ENCODE peak calls at places on chromosomes 11 and 22, in five cellular contexts. One of them, this sample, is unnamed.

GRCh38 chr22:43188829-43189545 is 2.1 kb upstream of the TTLL12 start:
- DNase-seq in gastrocnemius medialis: no peak
- DNase-seq in BJ: no peak
- DNase-seq in fibroblast of villous mesenchyme: no peak
- DNase-seq in bronchial epithelial cell: no peak
- DNase-seq in this sample: no peak

GRCh38 chr22:20128902-20129746 is 2.5 kb upstream of the ZDHHC8 start:
- DNase-seq in fibroblast of villous mesenchyme: peak
- DNase-seq in gastrocnemius medialis: peak
- DNase-seq in bronchial epithelial cell: peak
- DNase-seq in BJ: no peak
- DNase-seq in this sample: no peak

GRCh38 chr11:88629496-88629895 is 292.0 kb upstream of the CTSC start:
- DNase-seq in gastrocnemius medialis: no peak
- DNase-seq in BJ: no peak
- DNase-seq in fibroblast of villous mesenchyme: no peak
- DNase-seq in bronchial epithelial cell: peak
- DNase-seq in this sample: no peak

GRCh38 chr11:10885703-10886363 is 28.0 kb upstream of the ZBED5 start:
- DNase-seq in bronchial epithelial cell: no peak
- DNase-seq in gastrocnemius medialis: no peak
- DNase-seq in BJ: no peak
- DNase-seq in fibroblast of villous mesenchyme: peak
- DNase-seq in this sample: peak

GRCh38 chr22:48737461-48738203 is 1090.0 kb downstream of the BRD1 start:
- DNase-seq in BJ: no peak
- DNase-seq in fibroblast of villous mesenchyme: no peak
- DNase-seq in bronchial epithelial cell: no peak
- DNase-seq in gastrocnemius medialis: no peak
- DNase-seq in this sample: no peak

GRCh38 chr11:112049777-112050176 is 24.0 kb downstream of the PIH1D2 start:
- DNase-seq in fibroblast of villous mesenchyme: no peak
- DNase-seq in bronchial epithelial cell: no peak
- DNase-seq in BJ: no peak
- DNase-seq in gastrocnemius medialis: no peak
- DNase-seq in this sample: no peak

GRCh38 chr11:29119116-29119515 is 897.7 kb downstream of the KCNA4 start:
- DNase-seq in gastrocnemius medialis: no peak
- DNase-seq in bronchial epithelial cell: peak
- DNase-seq in BJ: no peak
- DNase-seq in fibroblast of villous mesenchyme: peak
- DNase-seq in this sample: peak

GRCh38 chr11:122756417-122756816 is 81.9 kb upstream of the CRTAM start:
- DNase-seq in bronchial epithelial cell: no peak
- DNase-seq in fibroblast of villous mesenchyme: no peak
- DNase-seq in gastrocnemius medialis: peak
- DNase-seq in BJ: no peak
- DNase-seq in this sample: no peak

GRCh38 chr11:1263036-1263435 is 40.2 kb downstream of the MUC5B start:
- DNase-seq in gastrocnemius medialis: no peak
- DNase-seq in BJ: no peak
- DNase-seq in fibroblast of villous mesenchyme: no peak
- DNase-seq in bronchial epithelial cell: peak
- DNase-seq in this sample: no peak

GRCh38 chr11:126317681-126318641 is 14.1 kb downstream of the DCPS start:
- DNase-seq in BJ: no peak
- DNase-seq in bronchial epithelial cell: peak
- DNase-seq in gastrocnemius medialis: peak
- DNase-seq in fibroblast of villous mesenchyme: peak
- DNase-seq in this sample: peak

GRCh38 chr11:17257200-17257599 is 19.3 kb upstream of the NUCB2 start:
- DNase-seq in bronchial epithelial cell: peak
- DNase-seq in gastrocnemius medialis: no peak
- DNase-seq in fibroblast of villous mesenchyme: peak
- DNase-seq in BJ: no peak
- DNase-seq in this sample: peak

GRCh38 chr22:26642465-26643367 is 14.7 kb upstream of the MIAT start:
- DNase-seq in BJ: no peak
- DNase-seq in fibroblast of villous mesenchyme: no peak
- DNase-seq in bronchial epithelial cell: no peak
- DNase-seq in gastrocnemius medialis: no peak
- DNase-seq in this sample: peak

GRCh38 chr11:14042686-14043440 is 80.3 kb downstream of the SPON1 start:
- DNase-seq in BJ: no peak
- DNase-seq in fibroblast of villous mesenchyme: no peak
- DNase-seq in gastrocnemius medialis: no peak
- DNase-seq in bronchial epithelial cell: no peak
- DNase-seq in this sample: no peak

GRCh38 chr11:8766993-8767374 is 84.4 kb downstream of the RPL27A start:
- DNase-seq in bronchial epithelial cell: no peak
- DNase-seq in fibroblast of villous mesenchyme: no peak
- DNase-seq in gastrocnemius medialis: no peak
- DNase-seq in BJ: no peak
- DNase-seq in this sample: no peak

GRCh38 chr11:19320764-19321163 is 80.0 kb upstream of the E2F8 start:
- DNase-seq in bronchial epithelial cell: no peak
- DNase-seq in gastrocnemius medialis: no peak
- DNase-seq in fibroblast of villous mesenchyme: no peak
- DNase-seq in BJ: no peak
- DNase-seq in this sample: no peak

GRCh38 chr22:45295492-45295891 is 10.7 kb downstream of the UPK3A start:
- DNase-seq in bronchial epithelial cell: no peak
- DNase-seq in fibroblast of villous mesenchyme: no peak
- DNase-seq in BJ: no peak
- DNase-seq in gastrocnemius medialis: no peak
- DNase-seq in this sample: no peak

GRCh38 chr11:128208329-128209220 is 378.8 kb downstream of the ETS1 start:
- DNase-seq in fibroblast of villous mesenchyme: peak
- DNase-seq in gastrocnemius medialis: peak
- DNase-seq in bronchial epithelial cell: peak
- DNase-seq in BJ: peak
- DNase-seq in this sample: peak

GRCh38 chr11:113350646-113351045 is 36.3 kb downstream of the TTC12 start:
- DNase-seq in fibroblast of villous mesenchyme: no peak
- DNase-seq in gastrocnemius medialis: no peak
- DNase-seq in BJ: no peak
- DNase-seq in bronchial epithelial cell: no peak
- DNase-seq in this sample: no peak

GRCh38 chr11:99135508-99135907 is 114.8 kb downstream of the CNTN5 start:
- DNase-seq in gastrocnemius medialis: no peak
- DNase-seq in fibroblast of villous mesenchyme: no peak
- DNase-seq in BJ: no peak
- DNase-seq in bronchial epithelial cell: no peak
- DNase-seq in this sample: no peak

GRCh38 chr11:94652735-94653284 is 85.6 kb downstream of the PIWIL4 start:
- DNase-seq in BJ: no peak
- DNase-seq in bronchial epithelial cell: no peak
- DNase-seq in fibroblast of villous mesenchyme: no peak
- DNase-seq in gastrocnemius medialis: no peak
- DNase-seq in this sample: no peak
- H3K4me3 ChIP-seq in BJ: no peak
- H3K4me3 ChIP-seq in bronchial epithelial cell: no peak
- H3K4me3 ChIP-seq in fibroblast of villous mesenchyme: no peak
- H3K4me3 ChIP-seq in gastrocnemius medialis: no peak
- H3K4me3 ChIP-seq in this sample: no peak

DNA sequence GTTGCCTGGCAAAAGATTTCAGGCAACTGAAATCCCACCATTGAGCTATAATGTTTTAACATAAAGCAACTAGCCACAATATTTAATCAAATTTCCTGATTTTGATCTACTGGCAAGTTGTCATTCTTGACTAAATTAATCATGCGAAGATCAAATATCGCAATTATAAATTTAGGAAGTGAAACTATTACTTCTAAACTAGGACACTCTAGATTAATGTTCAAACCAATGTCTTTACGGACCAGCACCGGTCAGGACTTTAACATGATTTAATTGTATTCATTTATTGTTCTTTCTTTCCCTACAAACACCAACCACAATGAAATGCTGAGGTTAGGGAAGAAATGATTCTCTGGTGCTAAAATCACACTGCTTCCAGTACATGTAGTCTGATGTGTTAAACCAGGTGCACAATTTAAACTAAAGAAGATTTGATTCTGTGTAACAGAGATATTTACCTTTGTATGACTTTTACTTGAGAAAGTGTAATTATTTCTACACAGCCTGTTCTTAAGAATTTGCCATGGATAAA is 14.9 kb downstream of the GAS2 start:
- DNase-seq in bronchial epithelial cell: no peak
- DNase-seq in fibroblast of villous mesenchyme: no peak
- DNase-seq in gastrocnemius medialis: no peak
- DNase-seq in BJ: no peak
- DNase-seq in this sample: no peak
- TF ChIP-seq CTCF in bronchial epithelial cell: no peak
- TF ChIP-seq CTCF in fibroblast of villous mesenchyme: no peak
- TF ChIP-seq CTCF in gastrocnemius medialis: no peak
- TF ChIP-seq CTCF in BJ: no peak
- TF ChIP-seq CTCF in this sample: no peak

GRCh38 chr11:75151346-75152047 is 590 bp downstream of the SLCO2B1 start:
- DNase-seq in BJ: no peak
- DNase-seq in bronchial epithelial cell: peak
- DNase-seq in gastrocnemius medialis: no peak
- DNase-seq in fibroblast of villous mesenchyme: no peak
- DNase-seq in this sample: no peak
- H3K4me3 ChIP-seq in BJ: no peak
- H3K4me3 ChIP-seq in bronchial epithelial cell: no peak
- H3K4me3 ChIP-seq in gastrocnemius medialis: peak
- H3K4me3 ChIP-seq in fibroblast of villous mesenchyme: no peak
- H3K4me3 ChIP-seq in this sample: no peak

GRCh38 chr11:117923773-117924172 is 5.4 kb downstream of the TMPRSS13 start:
- DNase-seq in BJ: no peak
- DNase-seq in fibroblast of villous mesenchyme: no peak
- DNase-seq in gastrocnemius medialis: no peak
- DNase-seq in bronchial epithelial cell: no peak
- DNase-seq in this sample: no peak
- TF ChIP-seq CTCF in BJ: no peak
- TF ChIP-seq CTCF in fibroblast of villous mesenchyme: no peak
- TF ChIP-seq CTCF in gastrocnemius medialis: no peak
- TF ChIP-seq CTCF in bronchial epithelial cell: no peak
- TF ChIP-seq CTCF in this sample: no peak

DNA sequence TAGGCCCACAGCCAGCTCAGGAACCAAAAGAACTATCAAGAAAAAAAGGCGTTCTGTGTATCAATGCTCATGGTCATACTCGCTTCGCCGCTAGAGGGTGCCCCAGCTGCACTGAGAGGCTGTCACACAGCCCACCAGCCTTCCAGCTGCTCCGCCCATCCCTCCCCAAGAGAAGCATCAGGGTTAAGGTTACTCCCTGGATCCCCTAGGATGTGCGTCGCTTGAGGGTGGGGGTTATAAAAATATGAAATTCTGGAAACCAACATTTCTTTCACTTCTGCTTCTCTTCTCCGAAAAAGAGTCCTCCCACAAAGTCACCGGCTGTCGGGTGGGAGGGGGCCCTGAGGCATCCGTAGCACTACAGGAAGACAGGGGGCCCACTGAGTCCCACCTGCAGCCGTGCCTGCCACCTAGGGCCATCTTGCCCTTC is 1.7 kb downstream of the CBX6 start:
- DNase-seq in gastrocnemius medialis: peak
- DNase-seq in fibroblast of villous mesenchyme: peak
- DNase-seq in bronchial epithelial cell: peak
- DNase-seq in BJ: no peak
- DNase-seq in this sample: peak
- H3K4me3 ChIP-seq in gastrocnemius medialis: peak
- H3K4me3 ChIP-seq in fibroblast of villous mesenchyme: peak
- H3K4me3 ChIP-seq in bronchial epithelial cell: peak
- H3K4me3 ChIP-seq in BJ: peak
- H3K4me3 ChIP-seq in this sample: peak

DNA sequence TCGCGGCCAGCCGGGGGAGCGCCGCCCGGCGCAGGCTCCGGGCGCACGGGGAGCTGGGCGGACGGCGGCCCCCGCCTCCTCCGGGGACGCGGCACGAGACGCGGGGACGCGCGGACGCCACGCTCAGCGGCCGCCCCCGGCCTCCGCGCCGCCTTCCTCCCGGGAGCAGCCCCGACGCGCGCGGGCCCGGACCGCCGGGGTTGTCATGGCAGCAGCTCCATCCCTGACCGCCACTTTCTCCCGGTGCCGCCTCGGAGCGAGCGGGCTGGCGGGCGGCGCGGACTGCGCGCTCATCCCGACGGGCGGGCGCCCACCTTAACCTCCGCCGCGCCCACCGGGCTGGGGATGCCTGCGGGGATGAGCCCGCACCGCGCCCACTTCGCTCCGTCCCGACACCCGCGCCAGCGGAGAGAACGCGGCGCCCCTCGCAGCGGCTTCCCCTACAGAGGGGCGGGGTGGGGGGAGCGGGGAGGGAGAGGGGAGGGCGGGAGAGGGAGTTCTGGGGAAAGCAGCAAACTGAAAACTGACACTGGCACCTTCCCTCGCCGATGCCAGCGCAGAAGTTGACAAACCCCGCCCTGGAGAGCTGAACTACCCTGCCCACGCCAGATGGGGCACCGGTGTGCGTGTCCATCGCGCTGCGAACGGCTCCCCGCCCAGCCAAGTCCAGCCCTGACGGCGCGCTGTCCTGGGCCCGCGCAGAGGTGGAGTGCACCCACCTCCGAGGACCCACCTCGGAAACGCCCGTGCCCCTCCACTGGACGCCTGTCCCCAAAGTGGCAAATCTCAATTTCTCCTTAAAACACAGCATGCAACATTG is 588.4 kb downstream of the OPCML start:
- DNase-seq in bronchial epithelial cell: no peak
- DNase-seq in BJ: no peak
- DNase-seq in fibroblast of villous mesenchyme: no peak
- DNase-seq in gastrocnemius medialis: no peak
- DNase-seq in this sample: no peak
- TF ChIP-seq CTCF in bronchial epithelial cell: no peak
- TF ChIP-seq CTCF in BJ: peak
- TF ChIP-seq CTCF in fibroblast of villous mesenchyme: no peak
- TF ChIP-seq CTCF in gastrocnemius medialis: no peak
- TF ChIP-seq CTCF in this sample: no peak

This sample was measured in astrocyte of the spinal cord.